ENCODE peak calls at places on chromosomes 7 and 10, in six cellular contexts. One of them, this sample, is unnamed.
A peak's percentile ranks its signal among the peaks of the same experiment; 100 is the strongest.

GRCh38 chr10:124323806-124324205 is 94.9 kb downstream of the OAT start:
- DNase-seq in PC-3: no peak
- DNase-seq in MM.1S: no peak
- DNase-seq in HCT116: no peak
- DNase-seq in neural progenitor cell: no peak
- DNase-seq in SK-N-SH: no peak
- DNase-seq in this sample: no peak

GRCh38 chr10:97549587-97550322 is 22.8 kb upstream of the ANKRD2 start:
- DNase-seq in neural progenitor cell: peak; percentile 69
- DNase-seq in MM.1S: no peak
- DNase-seq in PC-3: no peak
- DNase-seq in SK-N-SH: peak; percentile 56
- DNase-seq in HCT116: no peak
- DNase-seq in this sample: peak; percentile 34

GRCh38 chr10:235921-236320 is 100.7 kb downstream of the ZMYND11 start:
- DNase-seq in MM.1S: no peak
- DNase-seq in HCT116: no peak
- DNase-seq in neural progenitor cell: no peak
- DNase-seq in PC-3: no peak
- DNase-seq in SK-N-SH: no peak
- DNase-seq in this sample: peak; percentile 62

GRCh38 chr7:112938895-112939588 is 147.6 kb downstream of the GPR85 start:
- DNase-seq in MM.1S: peak; percentile 50
- DNase-seq in PC-3: no peak
- DNase-seq in SK-N-SH: peak; percentile 67
- DNase-seq in neural progenitor cell: peak; percentile 86
- DNase-seq in HCT116: no peak
- DNase-seq in this sample: peak; percentile 70

GRCh38 chr7:33869176-33869575 is 36.2 kb upstream of the BMPER start:
- DNase-seq in MM.1S: no peak
- DNase-seq in PC-3: no peak
- DNase-seq in HCT116: no peak
- DNase-seq in neural progenitor cell: no peak
- DNase-seq in SK-N-SH: no peak
- DNase-seq in this sample: no peak

GRCh38 chr7:126574276-126574675 is 678.5 kb downstream of the GRM8 start:
- DNase-seq in SK-N-SH: no peak
- DNase-seq in MM.1S: no peak
- DNase-seq in HCT116: no peak
- DNase-seq in neural progenitor cell: no peak
- DNase-seq in PC-3: peak; percentile 41
- DNase-seq in this sample: peak; percentile 8

GRCh38 chr10:96904648-96905047 is 72.5 kb downstream of the LCOR start:
- DNase-seq in SK-N-SH: no peak
- DNase-seq in neural progenitor cell: no peak
- DNase-seq in MM.1S: no peak
- DNase-seq in PC-3: no peak
- DNase-seq in HCT116: no peak
- DNase-seq in this sample: no peak

GRCh38 chr7:116933465-116933864 is 19.8 kb upstream of the ST7 start:
- DNase-seq in neural progenitor cell: no peak
- DNase-seq in SK-N-SH: no peak
- DNase-seq in HCT116: no peak
- DNase-seq in PC-3: no peak
- DNase-seq in MM.1S: no peak
- DNase-seq in this sample: no peak

GRCh38 chr7:4841007-4841784 is 20.6 kb downstream of the PAPOLB start:
- DNase-seq in PC-3: no peak
- DNase-seq in HCT116: no peak
- DNase-seq in neural progenitor cell: no peak
- DNase-seq in SK-N-SH: no peak
- DNase-seq in MM.1S: no peak
- DNase-seq in this sample: no peak

GRCh38 chr10:75403144-75404022 is 1.8 kb upstream of the ZNF503 start:
- DNase-seq in neural progenitor cell: peak; percentile 87
- DNase-seq in MM.1S: no peak
- DNase-seq in PC-3: peak; percentile 65
- DNase-seq in HCT116: no peak
- DNase-seq in SK-N-SH: peak; percentile 71
- DNase-seq in this sample: peak; percentile 75

GRCh38 chr7:46678421-46678820 is 757.3 kb upstream of the IGFBP3 start:
- DNase-seq in PC-3: no peak
- DNase-seq in SK-N-SH: no peak
- DNase-seq in neural progenitor cell: no peak
- DNase-seq in MM.1S: no peak
- DNase-seq in HCT116: no peak
- DNase-seq in this sample: no peak

GRCh38 chr7:46682841-46683624 is 762.0 kb upstream of the IGFBP3 start:
- DNase-seq in HCT116: no peak
- DNase-seq in neural progenitor cell: no peak
- DNase-seq in SK-N-SH: no peak
- DNase-seq in MM.1S: no peak
- DNase-seq in PC-3: no peak
- DNase-seq in this sample: peak; percentile 80

GRCh38 chr7:46681865-46682503 is 760.9 kb upstream of the IGFBP3 start:
- DNase-seq in MM.1S: no peak
- DNase-seq in HCT116: no peak
- DNase-seq in PC-3: no peak
- DNase-seq in neural progenitor cell: no peak
- DNase-seq in SK-N-SH: no peak
- DNase-seq in this sample: peak; percentile 49

GRCh38 chr7:46679671-46680070 is 758.6 kb upstream of the IGFBP3 start:
- DNase-seq in HCT116: no peak
- DNase-seq in PC-3: no peak
- DNase-seq in MM.1S: no peak
- DNase-seq in SK-N-SH: no peak
- DNase-seq in neural progenitor cell: no peak
- DNase-seq in this sample: no peak

DNA sequence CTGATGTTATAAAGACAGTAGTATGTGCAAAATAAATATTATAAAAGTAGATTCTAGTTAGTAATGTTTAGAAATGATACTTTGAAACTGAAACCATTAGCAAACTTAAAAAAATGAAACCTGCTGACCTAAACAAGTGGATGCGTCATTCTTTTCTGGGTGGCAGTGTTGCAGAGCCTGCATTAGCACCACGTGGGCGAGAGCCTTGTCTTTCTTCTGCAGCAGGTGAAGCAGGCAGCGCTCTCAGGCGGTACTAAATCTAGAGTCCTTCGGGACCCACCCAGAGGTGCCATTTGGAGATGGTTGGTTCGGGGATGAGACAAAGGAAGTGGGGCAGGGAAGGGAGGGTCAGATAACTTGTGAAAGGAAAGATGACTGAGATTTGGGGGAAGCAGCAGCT is 759.1 kb upstream of the IGFBP3 start:
- DNase-seq in MM.1S: peak; percentile 95
- DNase-seq in neural progenitor cell: no peak
- DNase-seq in PC-3: no peak
- DNase-seq in SK-N-SH: no peak
- DNase-seq in HCT116: no peak
- DNase-seq in this sample: no peak
- TF ChIP-seq EZH2phosphoT487 in MM.1S: no peak
- TF ChIP-seq EZH2phosphoT487 in neural progenitor cell: no peak
- TF ChIP-seq EZH2phosphoT487 in PC-3: no peak
- TF ChIP-seq EZH2phosphoT487 in SK-N-SH: no peak
- TF ChIP-seq EZH2phosphoT487 in HCT116: no peak
- TF ChIP-seq EZH2phosphoT487 in this sample: no peak

DNA sequence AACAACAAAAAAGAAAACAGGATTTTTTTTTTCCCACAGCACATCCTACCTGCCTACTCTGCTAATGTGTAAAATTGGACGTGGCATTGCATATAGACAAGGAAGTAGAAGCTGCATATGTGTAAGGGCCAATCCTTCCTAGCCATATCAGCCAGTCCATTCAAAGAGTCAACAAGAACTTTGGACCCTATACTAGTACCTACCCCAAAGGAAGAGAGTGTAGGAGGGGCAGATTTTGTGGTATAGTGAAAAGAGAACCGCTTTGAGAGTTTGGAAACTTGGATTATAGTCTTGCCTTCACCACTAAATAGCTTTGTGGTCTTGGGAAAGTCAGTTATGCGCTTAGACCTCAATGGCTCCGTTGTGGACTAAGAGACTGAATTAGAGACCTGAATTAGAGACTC is 12.1 kb upstream of the MCU start:
- DNase-seq in neural progenitor cell: no peak
- DNase-seq in HCT116: no peak
- DNase-seq in SK-N-SH: no peak
- DNase-seq in MM.1S: no peak
- DNase-seq in PC-3: no peak
- DNase-seq in this sample: no peak
- H2AFZ ChIP-seq in neural progenitor cell: no peak overlapping the region
- H2AFZ ChIP-seq in HCT116: no peak overlapping the region
- H2AFZ ChIP-seq in SK-N-SH: no peak overlapping the region
- H2AFZ ChIP-seq in MM.1S: no peak overlapping the region
- H2AFZ ChIP-seq in PC-3: no peak overlapping the region
- H2AFZ ChIP-seq in this sample: no peak overlapping the region

GRCh38 chr10:131079314-131079713 is 232.2 kb downstream of the TCERG1L start:
- DNase-seq in MM.1S: no peak
- DNase-seq in PC-3: no peak
- DNase-seq in neural progenitor cell: no peak
- DNase-seq in HCT116: no peak
- DNase-seq in SK-N-SH: no peak
- DNase-seq in this sample: no peak

GRCh38 chr10:131078131-131078881 is 233.2 kb downstream of the TCERG1L start:
- DNase-seq in PC-3: no peak
- DNase-seq in neural progenitor cell: no peak
- DNase-seq in SK-N-SH: no peak
- DNase-seq in MM.1S: no peak
- DNase-seq in HCT116: no peak
- DNase-seq in this sample: no peak

GRCh38 chr10:131076341-131076740 is 235.2 kb downstream of the TCERG1L start:
- DNase-seq in MM.1S: no peak
- DNase-seq in SK-N-SH: no peak
- DNase-seq in neural progenitor cell: no peak
- DNase-seq in PC-3: no peak
- DNase-seq in HCT116: no peak
- DNase-seq in this sample: no peak

GRCh38 chr10:131077031-131077430 is 234.5 kb downstream of the TCERG1L start:
- DNase-seq in SK-N-SH: no peak
- DNase-seq in neural progenitor cell: no peak
- DNase-seq in PC-3: no peak
- DNase-seq in MM.1S: no peak
- DNase-seq in HCT116: no peak
- DNase-seq in this sample: no peak

GRCh38 chr10:131077724-131078123 is 233.8 kb downstream of the TCERG1L start:
- DNase-seq in PC-3: no peak
- DNase-seq in HCT116: no peak
- DNase-seq in SK-N-SH: no peak
- DNase-seq in neural progenitor cell: no peak
- DNase-seq in MM.1S: no peak
- DNase-seq in this sample: no peak
- H3K9ac ChIP-seq in PC-3: no peak overlapping the region
- H3K9ac ChIP-seq in HCT116: no peak overlapping the region
- H3K9ac ChIP-seq in SK-N-SH: no peak overlapping the region
- H3K9ac ChIP-seq in neural progenitor cell: no peak overlapping the region
- H3K9ac ChIP-seq in MM.1S: no peak overlapping the region
- H3K9ac ChIP-seq in this sample: no peak overlapping the region

GRCh38 chr7:44434201-44434600 is 56.3 kb downstream of the NUDCD3 start:
- DNase-seq in neural progenitor cell: no peak
- DNase-seq in PC-3: no peak
- DNase-seq in SK-N-SH: no peak
- DNase-seq in HCT116: no peak
- DNase-seq in MM.1S: no peak
- DNase-seq in this sample: no peak
- TF ChIP-seq EZH2phosphoT487 in neural progenitor cell: no peak
- TF ChIP-seq EZH2phosphoT487 in PC-3: no peak
- TF ChIP-seq EZH2phosphoT487 in SK-N-SH: no peak
- TF ChIP-seq EZH2phosphoT487 in HCT116: no peak
- TF ChIP-seq EZH2phosphoT487 in MM.1S: no peak
- TF ChIP-seq EZH2phosphoT487 in this sample: no peak

This sample was measured in GM23248.